ENCODE peak calls at places on chromosomes 11 and 22, in five cellular contexts. U is iPS DF 6.9, P is left lung, O is SK-N-MC, I is GM12865. V is an unnamed sample.

GRCh38 chr22:20423636-20424511 is 13.8 kb downstream of the SCARF2 start:
- DNase-seq in O (no peak), I (no peak), P (peak), U (no peak), V (peak)

GRCh38 chr11:5335166-5335565 is 8.2 kb downstream of the OR51B5 start:
- DNase-seq in U (no peak), I (no peak), O (no peak), P (no peak), V (no peak)

GRCh38 chr11:73151371-73151870 is 9.3 kb upstream of the FCHSD2 start:
- DNase-seq in P (no peak), O (no peak), U (no peak), I (no peak), V (no peak)

GRCh38 chr11:13054278-13054677 is 45.2 kb downstream of the RASSF10 start:
- DNase-seq in P (no peak), U (no peak), O (no peak), I (no peak), V (no peak)

GRCh38 chr11:2590131-2590950 is 109.5 kb downstream of the KCNQ1OT1 start:
- DNase-seq in U (no peak), O (no peak), I (no peak), P (peak), V (no peak)

GRCh38 chr11:329886-330253 is 9.2 kb upstream of the IFITM3 start:
- DNase-seq in U (no peak), P (no peak), I (no peak), O (no peak), V (no peak)

GRCh38 chr11:65419773-65420481 is 2.7 kb upstream of the NEAT1 start:
- DNase-seq in U (no peak), O (peak), I (peak), P (peak), V (peak)

GRCh38 chr22:36986242-36986821 is 32.9 kb downstream of the TST start:
- DNase-seq in I (peak), P (no peak), U (no peak), O (no peak), V (no peak)

GRCh38 chr22:45683248-45683647 is 11.6 kb downstream of the ATXN10 start:
- DNase-seq in P (no peak), O (no peak), U (no peak), I (peak), V (no peak)

GRCh38 chr11:100672483-100673038 is 14.5 kb upstream of the ARHGAP42 start:
- DNase-seq in P (no peak), I (no peak), U (no peak), O (no peak), V (no peak)

GRCh38 chr11:24181395-24182047 is 315.3 kb upstream of the LUZP2 start:
- DNase-seq in O (no peak), I (no peak), P (no peak), U (no peak), V (no peak)

GRCh38 chr11:2120359-2121100 is 18.7 kb downstream of the IGF2 start:
- DNase-seq in P (no peak), U (no peak), I (no peak), O (no peak), V (no peak)

GRCh38 chr11:35017528-35018342 is 101.3 kb downstream of the PDHX start:
- DNase-seq in O (no peak), U (no peak), I (no peak), P (no peak), V (no peak)

GRCh38 chr11:114193730-114194674 is 102.2 kb upstream of the NNMT start:
- DNase-seq in U (no peak), O (no peak), P (no peak), I (no peak), V (no peak)

GRCh38 chr22:50548046-50548912 is 2.6 kb downstream of the KLHDC7B start:
- DNase-seq in U (no peak), I (no peak), P (no peak), O (no peak), V (peak)
- H3K4me3 ChIP-seq in U (no peak), I (no peak), P (peak), O (no peak), V (peak)

DNA sequence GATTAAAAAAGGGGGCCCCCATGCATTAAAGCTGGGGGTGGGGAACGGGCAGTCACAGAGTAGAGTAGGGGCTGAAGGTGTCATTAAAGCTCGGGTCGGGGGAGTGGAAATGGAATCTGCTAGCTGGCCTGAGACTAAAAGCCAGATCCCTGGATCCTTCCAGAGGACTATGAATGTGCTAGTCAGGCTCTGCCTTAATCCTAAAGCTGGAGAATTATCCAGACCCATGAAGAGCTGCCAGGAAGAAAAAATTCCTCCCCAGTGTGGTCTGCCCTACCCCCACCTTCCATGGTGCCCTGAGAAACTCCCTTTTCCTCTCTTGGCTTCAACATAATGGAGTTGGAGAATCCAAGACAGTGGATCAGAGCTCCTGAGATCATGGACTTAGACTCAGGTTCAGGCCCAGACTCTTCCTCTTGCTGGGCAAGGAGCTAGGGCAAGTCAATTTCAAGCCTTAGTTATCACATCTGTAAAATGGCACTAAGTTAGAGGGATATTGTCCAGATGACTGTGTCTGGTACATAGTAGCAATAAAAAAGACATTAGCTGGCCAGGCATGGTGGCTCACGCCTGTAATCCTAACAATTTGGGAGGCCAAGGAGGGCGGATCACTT is 24.0 kb upstream of the SMTN start:
- DNase-seq in I (no peak), P (no peak), U (no peak), O (no peak), V (no peak)
- H3K4me3 ChIP-seq in I (no peak), P (no peak), U (no peak), O (no peak), V (no peak)

GRCh38 chr11:8531982-8532381 is 62.0 kb downstream of the STK33 start:
- DNase-seq in O (no peak), I (peak), P (no peak), U (no peak), V (no peak)
- H3K4me3 ChIP-seq in O (no peak), I (no peak), P (no peak), U (no peak), V (no peak)

GRCh38 chr11:126313826-126314225 is 10.0 kb downstream of the DCPS start:
- DNase-seq in U (no peak), O (no peak), I (peak), P (no peak), V (no peak)

GRCh38 chr11:126318642-126319373 is 14.9 kb downstream of the DCPS start:
- DNase-seq in I (peak), O (peak), U (no peak), P (peak), V (no peak)

GRCh38 chr11:126312903-126313460 is 9.1 kb downstream of the DCPS start:
- DNase-seq in I (no peak), U (no peak), O (no peak), P (no peak), V (no peak)

GRCh38 chr11:126319374-126319740 is 15.5 kb downstream of the DCPS start:
- DNase-seq in I (no peak), P (no peak), U (no peak), O (no peak), V (no peak)

GRCh38 chr11:126317681-126318641 is 14.1 kb downstream of the DCPS start:
- DNase-seq in U (no peak), I (peak), P (peak), O (no peak), V (peak)
- H3K4me3 ChIP-seq in U (no peak), I (no peak), P (no peak), O (peak), V (peak)

DNA sequence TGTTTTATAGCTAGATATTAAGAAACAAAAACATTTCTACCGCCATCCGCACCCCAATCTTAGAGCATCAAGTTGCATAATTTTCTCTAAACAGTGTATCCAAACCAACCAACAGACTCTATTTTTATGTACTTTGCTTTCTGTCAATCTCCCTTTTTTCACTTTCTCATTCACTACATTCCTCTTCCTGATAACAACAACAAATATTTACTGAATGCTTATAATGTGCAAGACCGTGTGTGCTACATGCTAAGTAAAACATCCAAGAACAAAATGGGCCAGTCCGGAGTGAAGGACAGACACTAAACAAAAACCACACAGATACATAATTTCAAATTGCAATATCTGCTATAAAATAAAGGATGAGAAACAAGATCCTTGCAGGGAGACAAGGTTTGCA is 38.6 kb upstream of the SOX6 start:
- DNase-seq in U (no peak), I (no peak), P (no peak), O (no peak), V (no peak)
- H3K4me3 ChIP-seq in U (no peak), I (no peak), P (no peak), O (no peak), V (no peak)

GRCh38 chr11:47443817-47444216 is 5.1 kb downstream of the RAPSN start:
- DNase-seq in U (no peak), P (no peak), I (no peak), O (no peak), V (no peak)
- H3K4me3 ChIP-seq in U (no peak), P (no peak), I (no peak), O (no peak), V (no peak)

GRCh38 chr11:62788991-62789390 is 1.8 kb downstream of the TMEM179B start:
- DNase-seq in O (no peak), U (no peak), I (no peak), P (no peak), V (no peak)

GRCh38 chr11:62791501-62792192 is at the start of gene TMEM223:
- DNase-seq in P (peak), I (peak), U (no peak), O (no peak), V (peak)

GRCh38 chr11:62794201-62794775 is 2.5 kb upstream of the TMEM223 start:
- DNase-seq in P (no peak), U (no peak), O (no peak), I (no peak), V (no peak)

GRCh38 chr11:62789576-62789975 is 2.2 kb downstream of the TMEM223 start:
- DNase-seq in O (no peak), U (no peak), I (no peak), P (no peak), V (no peak)

GRCh38 chr11:62792193-62792575 is 378 bp upstream of the TMEM223 start:
- DNase-seq in I (no peak), O (no peak), P (no peak), U (no peak), V (no peak)
- H3K4me3 ChIP-seq in I (peak), O (peak), P (peak), U (no peak), V (peak)

V was measured in suprapubic skin.